ENCODE peak calls at places on chromosomes 4 and X, in ten cellular contexts. T is sciatic nerve; H is HFF-Myc; J is stimulated activated CD8-positive, alpha-beta memory T cell treated with anti-CD3 and anti-CD28 coated beads, Interleukin-4, amount 100 ng/mL, for 24 hours; Y is stimulated activated naive CD4-positive, alpha-beta T cell; Q is HT-29; M is NCI-H2081; L is germinal center; X is mucosa of descending colon; U is activated CD4-positive, alpha-beta T cell treated with anti-CD3 and anti-CD28 coated beads for 48 hours. K is an unnamed sample.

GRCh38 chrX:132426695-132427281 is 62.0 kb downstream of the MBNL3 start:
- DNase-seq in T (no peak), X (no peak), M (no peak), H (no peak), J (no peak), L (no peak), Q (no peak), U (no peak), Y (no peak), K (no peak)

GRCh38 chr4:89160806-89161205 is 49.5 kb downstream of the TIGD2 start:
- DNase-seq in U (no peak), M (no peak), L (no peak), Y (no peak), X (no peak), Q (no peak), T (no peak), J (no peak), H (no peak), K (no peak)

GRCh38 chrX:1327651-1328304 is 8.8 kb upstream of the IL3RA start:
- DNase-seq in M (no peak), H (no peak), X (no peak), U (no peak), T (no peak), Y (no peak), Q (no peak), L (no peak), J (no peak), K (no peak)

GRCh38 chr4:85696661-85697060 is 221.7 kb downstream of the ARHGAP24 start:
- DNase-seq in L (no peak), H (no peak), Q (no peak), T (no peak), M (no peak), U (no peak), Y (no peak), J (no peak), X (no peak), K (no peak)

GRCh38 chrX:118521435-118521834 is 25.8 kb downstream of the DOCK11 start:
- DNase-seq in X (no peak), U (no peak), M (no peak), L (no peak), J (no peak), Q (no peak), H (no peak), Y (no peak), T (no peak), K (no peak)

GRCh38 chrX:119391279-119391678 is 7.9 kb upstream of the SLC25A43 start:
- DNase-seq in L (peak; percentile 22), T (no peak), M (no peak), X (no peak), H (no peak), U (peak; percentile 4), Y (no peak), J (no peak), Q (peak; percentile 70), K (no peak)

GRCh38 chr4:106266201-106266600 is 49.8 kb downstream of the TBCK start:
- DNase-seq in J (no peak), Q (peak; percentile 59), H (peak; percentile 41), T (no peak), L (no peak), U (no peak), Y (no peak), X (no peak), M (peak; percentile 25), K (no peak)

GRCh38 chrX:137432609-137433008 is 133.3 kb upstream of the ZIC3 start:
- DNase-seq in X (no peak), Y (no peak), Q (peak; percentile 46), H (no peak), L (no peak), T (no peak), U (peak; percentile 26), M (peak; percentile 4), J (no peak), K (no peak)

GRCh38 chr4:55512922-55513571 is 33.7 kb downstream of the CLOCK start:
- DNase-seq in U (no peak), L (no peak), H (no peak), X (no peak), T (no peak), J (no peak), Q (no peak), M (no peak), Y (no peak), K (no peak)

K was measured in left lobe of liver.